ENCODE peak calls at places on chromosomes 6 and 20, in four cellular contexts. S, T, W and E are unnamed samples.

GRCh38 chr6:2028457-2029038 is 216.9 kb downstream of the GMDS start:
- DNase-seq in W (no peak), S (no peak), T (no peak), E (no peak)

GRCh38 chr6:152071843-152072242 is 264.4 kb downstream of the ESR1 start:
- DNase-seq in T (no peak), W (no peak), S (no peak), E (no peak)

GRCh38 chr6:39664173-39664572 is 61.0 kb downstream of the KIF6 start:
- DNase-seq in T (no peak), W (no peak), S (no peak), E (no peak)

GRCh38 chr6:13488015-13488895 is 855 bp upstream of the GFOD1 start:
- DNase-seq in S (no peak), W (peak), T (no peak), E (no peak)

GRCh38 chr6:112911949-112912348 is 564.8 kb downstream of the RFPL4B start:
- DNase-seq in S (no peak), T (no peak), W (no peak), E (no peak)

GRCh38 chr6:143323729-143324465 is 126.6 kb downstream of the ADAT2 start:
- DNase-seq in T (no peak), W (no peak), S (no peak), E (peak)

GRCh38 chr6:129785081-129785755 is 75.2 kb upstream of the ARHGAP18 start:
- DNase-seq in W (no peak), T (no peak), S (no peak), E (peak)

GRCh38 chr20:36162272-36162966 is 7.9 kb downstream of the EPB41L1 start:
- DNase-seq in T (no peak), S (no peak), W (no peak), E (no peak)

GRCh38 chr20:62536731-62537401 is 61.1 kb upstream of the GATA5 start:
- DNase-seq in T (no peak), W (no peak), S (no peak), E (no peak)

GRCh38 chr20:22584630-22584921 is 204 bp upstream of the FOXA2 start:
- DNase-seq in W (peak), S (no peak), T (no peak), E (no peak)

GRCh38 chr6:31474871-31475286 is 23.1 kb upstream of the MICB start:
- DNase-seq in S (no peak), W (no peak), T (no peak), E (no peak)

GRCh38 chr6:107679457-107679856 is 144.7 kb downstream of the SCML4 start:
- DNase-seq in T (no peak), W (no peak), S (no peak), E (no peak)

GRCh38 chr6:7414811-7415210 is 25.2 kb downstream of the RIOK1 start:
- DNase-seq in T (no peak), W (no peak), S (no peak), E (peak)

GRCh38 chr6:5082487-5083306 is 2.4 kb upstream of the PPP1R3G start:
- DNase-seq in T (no peak), W (no peak), S (no peak), E (peak)

GRCh38 chr6:36327226-36328009 is 9.3 kb downstream of the BNIP5 start:
- DNase-seq in S (no peak), W (no peak), T (no peak), E (no peak)

GRCh38 chr6:22108199-22108598 is 188.6 kb downstream of the PRL start:
- DNase-seq in S (no peak), T (no peak), W (no peak), E (no peak)

GRCh38 chr6:165819394-165819793 is 156.4 kb upstream of the PDE10A start:
- DNase-seq in S (no peak), T (no peak), W (no peak), E (no peak)

GRCh38 chr6:48255094-48255493 is 144.1 kb upstream of the PTCHD4 start:
- DNase-seq in S (no peak), W (no peak), T (no peak), E (no peak)

GRCh38 chr6:126040826-126041225 is 54.5 kb downstream of the TRMT11 start:
- DNase-seq in W (no peak), T (no peak), S (no peak), E (peak)

GRCh38 chr6:2378891-2379652 is 133.7 kb upstream of the GMDS start:
- DNase-seq in S (no peak), T (no peak), W (no peak), E (no peak)

GRCh38 chr20:61254881-61255589 is 3.0 kb downstream of the CDH4 start:
- DNase-seq in W (no peak), S (no peak), T (no peak), E (peak)

GRCh38 chr20:56693217-56693616 is 64.1 kb downstream of the TFAP2C start:
- DNase-seq in W (no peak), S (no peak), T (no peak), E (no peak)

GRCh38 chr6:156720739-156721714 is 56.2 kb upstream of the ARID1B start:
- DNase-seq in S (no peak), W (peak), T (no peak), E (no peak)

GRCh38 chr6:40390144-40390800 is 196.9 kb downstream of the LRFN2 start:
- DNase-seq in T (no peak), S (no peak), W (no peak), E (no peak)

GRCh38 chr6:160519603-160520042 is 144.5 kb downstream of the LPA start:
- DNase-seq in S (no peak), W (no peak), T (no peak), E (peak)

GRCh38 chr6:21922086-21922485 is 328.5 kb downstream of the SOX4 start:
- DNase-seq in T (peak), W (no peak), S (no peak), E (peak)

GRCh38 chr6:154154389-154154967 is 115.4 kb downstream of the OPRM1 start:
- DNase-seq in W (no peak), S (no peak), T (no peak), E (no peak)

GRCh38 chr6:167501831-167502385 is 177.0 kb downstream of the TTLL2 start:
- DNase-seq in T (no peak), W (no peak), S (no peak), E (peak)

GRCh38 chr6:15065603-15066002 is 180.3 kb upstream of the JARID2 start:
- DNase-seq in T (no peak), S (no peak), W (no peak), E (no peak)

GRCh38 chr6:37366910-37367309 is 13.1 kb downstream of the RNF8 start:
- DNase-seq in W (no peak), S (no peak), T (no peak), E (no peak)

GRCh38 chr6:30876039-30876730 is 8.1 kb upstream of the DDR1 start:
- DNase-seq in W (no peak), S (no peak), T (peak), E (peak)